ENCODE peak calls at places on chromosomes 6 and 20, in five cellular contexts. D is hepatocyte, S is GM10248, I is endothelial cell, A is fibroblast of the aortic adventitia. B is an unnamed sample.

GRCh38 chr6:135675862-135676261 is 175.6 kb upstream of the PDE7B start:
- DNase-seq in D (peak), S (peak), I (peak), A (peak), B (peak)

GRCh38 chr6:147063469-147064031 is 140.7 kb upstream of the STXBP5 start:
- DNase-seq in D (no peak), S (no peak), I (no peak), A (peak), B (no peak)

GRCh38 chr20:50040432-50041237 is 57.9 kb downstream of the SNAI1 start:
- DNase-seq in D (no peak), S (no peak), I (no peak), A (no peak), B (no peak)

GRCh38 chr20:52895662-52896061 is 76.5 kb upstream of the TSHZ2 start:
- DNase-seq in D (no peak), S (no peak), I (no peak), A (peak), B (no peak)

GRCh38 chr6:80280258-80281010 is 174.0 kb downstream of the BCKDHB start:
- DNase-seq in D (no peak), S (no peak), I (no peak), A (no peak), B (peak)

GRCh38 chr6:158381214-158381613 is 68.9 kb downstream of the TULP4 start:
- DNase-seq in D (no peak), S (no peak), I (no peak), A (no peak), B (no peak)

GRCh38 chr20:760751-761417 is 7.4 kb downstream of the SLC52A3 start:
- DNase-seq in D (peak), S (peak), I (peak), A (no peak), B (peak)

GRCh38 chr6:125124250-125124777 is 29.3 kb upstream of the TPD52L1 start:
- DNase-seq in D (peak), S (no peak), I (no peak), A (no peak), B (no peak)

GRCh38 chr6:5747379-5747778 is 259.3 kb downstream of the NRN1 start:
- DNase-seq in D (no peak), S (no peak), I (no peak), A (no peak), B (no peak)

GRCh38 chr6:169936355-169936975 is 185.0 kb downstream of the ERMARD start:
- DNase-seq in D (no peak), S (no peak), I (no peak), A (no peak), B (no peak)

GRCh38 chr6:28530777-28531176 is 5.1 kb downstream of the GPX5 start:
- DNase-seq in D (no peak), S (no peak), I (no peak), A (no peak), B (no peak)

GRCh38 chr6:86193821-86194220 is 551.1 kb upstream of the SYNCRIP start:
- DNase-seq in D (no peak), S (no peak), I (no peak), A (no peak), B (no peak)

DNA sequence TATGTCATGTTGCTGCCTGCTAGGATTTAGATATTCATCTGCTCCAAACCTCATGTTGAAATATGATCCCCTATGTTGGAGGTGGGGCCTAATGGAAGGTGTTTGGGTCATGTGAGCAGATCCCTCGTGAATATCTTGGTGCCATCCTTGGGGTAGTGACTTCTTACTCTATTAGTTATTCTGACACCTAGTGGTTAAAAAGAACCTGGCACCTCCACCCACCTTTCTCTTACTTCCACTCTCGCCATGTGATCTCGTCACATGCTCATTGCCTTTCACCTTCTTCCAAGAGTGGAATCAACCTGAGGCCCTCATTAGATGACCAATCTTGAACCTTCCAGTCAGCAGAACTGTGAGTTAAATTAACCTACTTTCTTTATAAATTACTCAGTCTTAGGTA is 549.4 kb upstream of the SYNCRIP start:
- DNase-seq in D (peak), S (no peak), I (no peak), A (peak), B (peak)
- TF ChIP-seq CTCF in D (peak), S (no peak), I (peak), A (no peak), B (peak)

GRCh38 chr6:39876111-39876510 is 58.2 kb downstream of the MOCS1 start:
- DNase-seq in D (no peak), S (no peak), I (no peak), A (no peak), B (no peak)

GRCh38 chr6:39873439-39873838 is 60.8 kb downstream of the MOCS1 start:
- DNase-seq in D (no peak), S (no peak), I (no peak), A (no peak), B (no peak)

GRCh38 chr6:39867592-39867991 is 66.7 kb downstream of the MOCS1 start:
- DNase-seq in D (no peak), S (no peak), I (no peak), A (no peak), B (no peak)

GRCh38 chr6:39865011-39865888 is 69.0 kb downstream of the MOCS1 start:
- DNase-seq in D (peak), S (peak), I (peak), A (peak), B (peak)

DNA sequence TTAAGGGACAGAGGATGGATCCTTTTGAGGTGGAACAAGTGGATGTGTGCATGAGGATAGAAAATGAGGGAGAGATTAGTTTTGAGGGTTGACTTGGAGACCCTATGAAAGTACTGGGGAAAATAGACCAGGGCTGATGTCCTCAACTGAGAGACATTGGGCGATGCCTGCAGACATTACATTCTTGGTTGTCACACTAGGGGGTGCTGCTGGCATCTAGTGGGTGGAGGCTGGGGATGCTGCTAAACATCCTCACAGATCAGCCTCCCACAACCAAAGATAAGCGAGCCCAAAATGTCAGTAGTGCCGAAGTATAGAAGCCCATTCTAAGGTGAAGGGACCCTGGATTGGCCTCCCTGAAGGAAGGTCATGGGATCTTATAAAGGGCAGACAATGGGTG is 63.3 kb downstream of the MOCS1 start:
- DNase-seq in D (no peak), S (no peak), I (no peak), A (no peak), B (no peak)
- TF ChIP-seq CTCF in D (no peak), S (no peak), I (no peak), A (peak), B (no peak)

GRCh38 chr6:16819752-16820151 is 58.5 kb upstream of the ATXN1 start:
- DNase-seq in D (no peak), S (no peak), I (no peak), A (peak), B (peak)
- TF ChIP-seq CTCF in D (no peak), S (peak), I (no peak), A (peak), B (no peak)

DNA sequence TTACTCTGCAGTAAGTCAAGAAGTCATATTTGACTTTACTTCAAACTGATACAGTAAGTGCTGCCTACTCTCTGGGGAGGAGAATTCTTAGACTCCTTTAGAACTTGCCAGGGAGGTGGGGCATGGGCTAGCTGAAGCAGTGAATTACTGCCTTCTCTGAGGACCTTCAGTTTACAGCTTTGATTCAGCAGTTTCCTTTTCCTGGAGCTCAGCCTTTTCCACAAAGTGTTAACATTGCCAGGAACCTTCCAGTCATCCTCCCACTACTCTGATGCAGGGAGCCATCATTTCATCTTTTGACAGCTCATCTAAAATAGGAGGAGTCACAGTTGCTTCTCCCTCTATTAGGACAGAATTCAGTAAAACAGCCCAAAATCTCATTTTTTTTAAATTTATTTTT is 42.7 kb upstream of the PLCG1 start:
- DNase-seq in D (no peak), S (no peak), I (no peak), A (peak), B (no peak)
- TF ChIP-seq CTCF in D (no peak), S (no peak), I (no peak), A (no peak), B (no peak)

GRCh38 chr20:45685896-45686295 is 15.9 kb upstream of the WFDC11 start:
- DNase-seq in D (peak), S (no peak), I (peak), A (no peak), B (no peak)
- TF ChIP-seq CTCF in D (no peak), S (no peak), I (no peak), A (peak), B (no peak)

GRCh38 chr6:36368921-36369880 is 18.3 kb downstream of the ETV7 start:
- DNase-seq in D (no peak), S (no peak), I (no peak), A (peak), B (no peak)
- TF ChIP-seq CTCF in D (no peak), S (no peak), I (no peak), A (no peak), B (no peak)

DNA sequence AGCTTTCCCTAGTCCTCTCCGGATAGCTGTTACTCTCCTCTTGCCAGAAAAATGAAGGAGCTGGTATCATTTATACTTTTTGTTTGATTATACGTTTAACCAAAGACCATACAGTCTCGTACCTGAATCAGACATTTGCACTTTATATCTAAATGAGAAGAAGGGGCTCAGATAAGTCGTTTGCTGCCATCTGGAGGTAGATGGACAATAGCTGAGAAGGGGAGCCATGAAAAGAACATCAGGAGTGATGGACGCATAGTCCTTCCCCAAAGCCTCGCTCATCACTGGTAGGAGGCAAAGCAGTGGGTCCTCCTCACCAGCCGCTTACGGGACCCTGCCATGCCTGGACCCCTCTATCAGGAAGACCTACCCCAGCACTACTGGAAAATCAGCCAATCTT is 45.4 kb downstream of the RPF2 start:
- DNase-seq in D (no peak), S (no peak), I (no peak), A (no peak), B (no peak)
- TF ChIP-seq CTCF in D (no peak), S (peak), I (no peak), A (no peak), B (no peak)

GRCh38 chr6:116041934-116042333 is 18.8 kb downstream of the FRK start:
- DNase-seq in D (no peak), S (no peak), I (no peak), A (no peak), B (no peak)
- TF ChIP-seq CTCF in D (no peak), S (no peak), I (no peak), A (no peak), B (no peak)

GRCh38 chr20:51678041-51678697 is 90.0 kb downstream of the ATP9A start:
- DNase-seq in D (no peak), S (no peak), I (peak), A (no peak), B (no peak)
- TF ChIP-seq CTCF in D (no peak), S (no peak), I (no peak), A (no peak), B (no peak)

GRCh38 chr6:133701633-133702331 is 187.1 kb upstream of the TCF21 start:
- DNase-seq in D (peak), S (no peak), I (no peak), A (peak), B (peak)

GRCh38 chr6:133698272-133698671 is 190.6 kb upstream of the TCF21 start:
- DNase-seq in D (no peak), S (no peak), I (no peak), A (no peak), B (no peak)

GRCh38 chr6:133693565-133693964 is 195.3 kb upstream of the TCF21 start:
- DNase-seq in D (no peak), S (no peak), I (no peak), A (no peak), B (no peak)

GRCh38 chr6:133699986-133700385 is 188.9 kb upstream of the TCF21 start:
- DNase-seq in D (no peak), S (no peak), I (no peak), A (no peak), B (no peak)

GRCh38 chr6:133697666-133698065 is 191.2 kb upstream of the TCF21 start:
- DNase-seq in D (no peak), S (no peak), I (no peak), A (peak), B (no peak)
- TF ChIP-seq CTCF in D (no peak), S (no peak), I (no peak), A (no peak), B (no peak)

B was measured in GM12865.